ENCODE peak calls at places on chromosomes 16 and 17, in eight cellular contexts. U is A549; C is GM06990; A is OCI-LY7; D is aorta; R is pancreas; Z is CD8-positive, alpha-beta memory T cell; P is skeletal muscle cell. Q is an unnamed sample.

GRCh38 chr17:44610331-44610730 is 45.9 kb upstream of the MEIOC start:
- DNase-seq in D (no peak), Z (no peak), P (no peak), R (no peak), C (no peak), A (no peak), U (no peak), Q (no peak)

GRCh38 chr16:68512183-68512582 is 26.9 kb upstream of the ZFP90 start:
- DNase-seq in U (no peak), C (no peak), A (no peak), Z (no peak), R (no peak), D (no peak), P (no peak), Q (no peak)

GRCh38 chr17:28989028-28989427 is 16.8 kb downstream of the SEZ6 start:
- DNase-seq in U (no peak), R (no peak), A (no peak), Z (no peak), P (no peak), C (no peak), D (no peak), Q (no peak)

GRCh38 chr17:64387545-64388171 is 3.0 kb downstream of the PECAM1 start:
- DNase-seq in Z (no peak), A (no peak), C (no peak), R (no peak), P (no peak), U (no peak), D (no peak), Q (no peak)

GRCh38 chr16:66905633-66906539 is 12.8 kb downstream of the CDH16 start:
- DNase-seq in D (no peak), P (no peak), R (peak; percentile 54), Z (no peak), C (no peak), U (no peak), A (peak; percentile 43), Q (peak; percentile 55)

GRCh38 chr16:9625122-9625521 is 533.7 kb downstream of the HAPSTR1 start:
- DNase-seq in P (no peak), A (no peak), U (no peak), Z (no peak), C (no peak), D (no peak), R (no peak), Q (no peak)

GRCh38 chr17:4053596-4053995 is 89.2 kb downstream of the ZZEF1 start:
- DNase-seq in C (no peak), D (no peak), Z (no peak), A (no peak), P (no peak), U (no peak), R (no peak), Q (no peak)

GRCh38 chr17:11816409-11816808 is 180.9 kb downstream of the ZNF18 start:
- DNase-seq in Z (no peak), C (no peak), R (no peak), U (no peak), P (no peak), A (no peak), D (no peak), Q (no peak)

GRCh38 chr16:89476379-89476778 is 14.0 kb downstream of the ANKRD11 start:
- DNase-seq in P (no peak), R (no peak), C (no peak), A (no peak), U (no peak), Z (no peak), D (no peak), Q (no peak)

GRCh38 chr16:48393843-48394703 is 8.9 kb upstream of the SIAH1 start:
- DNase-seq in Z (no peak), R (no peak), D (no peak), P (peak; percentile 88), C (no peak), U (no peak), A (no peak), Q (no peak)

GRCh38 chr16:83727018-83727417 is 80.8 kb upstream of the HSBP1 start:
- DNase-seq in U (no peak), Z (no peak), A (no peak), R (no peak), P (no peak), D (no peak), C (no peak), Q (no peak)

GRCh38 chr17:15281909-15282308 is 16.8 kb upstream of the PMP22 start:
- DNase-seq in P (no peak), D (no peak), A (no peak), Z (no peak), R (no peak), U (no peak), C (no peak), Q (no peak)

GRCh38 chr16:9345889-9346288 is 254.4 kb downstream of the HAPSTR1 start:
- DNase-seq in Z (no peak), D (no peak), U (no peak), A (no peak), R (no peak), P (no peak), C (no peak), Q (no peak)

GRCh38 chr16:49674255-49674980 is 181.5 kb downstream of the ZNF423 start:
- DNase-seq in P (peak; percentile 16), D (no peak), C (no peak), Z (no peak), A (no peak), U (peak; percentile 12), R (no peak), Q (no peak)

GRCh38 chr16:80710918-80711317 is 93.5 kb downstream of the CDYL2 start:
- DNase-seq in R (no peak), Z (no peak), A (peak; percentile 4), C (peak; percentile 18), P (no peak), U (no peak), D (no peak), Q (peak; percentile 65)

GRCh38 chr17:65104973-65105372 is 32.2 kb upstream of the RGS9 start:
- DNase-seq in P (no peak), D (no peak), Z (no peak), A (no peak), R (no peak), C (no peak), U (no peak), Q (no peak)

GRCh38 chr17:73394523-73395450 is 83.0 kb upstream of the CDC42EP4 start:
- DNase-seq in P (no peak), D (no peak), C (no peak), Z (no peak), A (no peak), R (no peak), U (no peak), Q (no peak)

GRCh38 chr16:13064821-13065220 is 163.4 kb downstream of the SHISA9 start:
- DNase-seq in D (no peak), R (no peak), P (no peak), A (no peak), Z (no peak), C (no peak), U (no peak), Q (no peak)

GRCh38 chr17:41177727-41178271 is at the start of gene KRTAP4-2:
- DNase-seq in A (no peak), P (no peak), C (no peak), D (no peak), U (no peak), Z (no peak), R (no peak), Q (no peak)

GRCh38 chr16:69838417-69838990 is 76.4 kb downstream of the WWP2 start:
- DNase-seq in Z (no peak), D (peak; percentile 61), R (peak; percentile 55), C (no peak), A (no peak), U (no peak), P (no peak), Q (no peak)

GRCh38 chr17:59093702-59094231 is 12.9 kb downstream of the TRIM37 start:
- DNase-seq in Z (no peak), C (no peak), D (peak; percentile 73), P (peak; percentile 86), U (peak; percentile 90), R (no peak), A (no peak), Q (peak; percentile 55)
- H3K4me3 ChIP-seq in Z (no peak overlapping the region), C (no peak overlapping the region), D (no peak overlapping the region), P (peak overlapping the region; percentile 7), U (peak overlapping the region; percentile 9), R (no peak overlapping the region), A (no peak overlapping the region), Q (no peak overlapping the region)

DNA sequence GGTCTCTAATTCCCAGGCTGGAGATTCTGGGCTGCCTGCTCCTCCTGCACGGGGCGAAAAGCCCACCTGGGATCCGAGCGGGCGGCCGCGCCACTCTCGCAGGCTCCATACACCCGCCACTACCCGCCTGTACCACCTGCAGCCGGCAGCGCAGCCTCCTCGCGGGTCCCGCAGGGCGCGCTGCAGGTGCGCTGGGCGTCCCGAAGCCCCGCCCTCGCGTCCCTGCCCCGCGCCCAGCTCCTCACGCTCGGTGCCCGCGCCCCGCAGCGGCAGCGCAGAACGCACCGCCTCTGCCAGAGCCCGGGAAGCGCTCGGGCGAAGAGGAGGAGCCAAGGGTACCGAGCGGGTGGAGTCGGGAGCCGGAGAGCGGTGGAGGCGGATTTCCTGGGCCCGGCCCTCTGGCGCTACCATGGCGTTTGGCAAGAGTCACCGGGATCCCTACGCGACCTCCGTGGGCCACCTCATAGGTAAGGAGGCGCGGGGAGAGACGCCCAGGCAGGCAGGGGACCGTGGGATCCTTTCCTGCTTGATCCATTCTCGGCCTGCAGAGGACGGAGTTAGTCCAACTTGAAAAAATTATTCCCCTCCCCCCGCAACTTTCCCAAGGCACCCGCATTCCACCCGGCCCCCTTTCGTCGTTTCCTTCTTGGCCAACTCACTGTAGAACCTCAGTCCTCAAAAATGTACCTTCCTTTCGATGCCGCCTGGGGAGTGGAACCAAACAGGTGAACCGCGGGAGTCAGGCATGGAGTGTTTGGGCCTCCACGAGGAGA is at the start of gene TOM1L1:
- DNase-seq in D (peak; percentile 79), A (no peak), U (peak; percentile 85), Z (no peak), P (no peak), R (peak; percentile 89), C (peak; percentile 49), Q (peak; percentile 43)
- H3K4me3 ChIP-seq in D (peak within 1 kb of the TSS; percentile 75), A (no peak within 1 kb of the TSS), U (peak within 1 kb of the TSS; percentile 90), Z (no peak within 1 kb of the TSS), P (peak within 1 kb of the TSS; percentile 67), R (peak within 1 kb of the TSS; percentile 56), C (peak within 1 kb of the TSS; percentile 52), Q (peak within 1 kb of the TSS; percentile 43)

DNA sequence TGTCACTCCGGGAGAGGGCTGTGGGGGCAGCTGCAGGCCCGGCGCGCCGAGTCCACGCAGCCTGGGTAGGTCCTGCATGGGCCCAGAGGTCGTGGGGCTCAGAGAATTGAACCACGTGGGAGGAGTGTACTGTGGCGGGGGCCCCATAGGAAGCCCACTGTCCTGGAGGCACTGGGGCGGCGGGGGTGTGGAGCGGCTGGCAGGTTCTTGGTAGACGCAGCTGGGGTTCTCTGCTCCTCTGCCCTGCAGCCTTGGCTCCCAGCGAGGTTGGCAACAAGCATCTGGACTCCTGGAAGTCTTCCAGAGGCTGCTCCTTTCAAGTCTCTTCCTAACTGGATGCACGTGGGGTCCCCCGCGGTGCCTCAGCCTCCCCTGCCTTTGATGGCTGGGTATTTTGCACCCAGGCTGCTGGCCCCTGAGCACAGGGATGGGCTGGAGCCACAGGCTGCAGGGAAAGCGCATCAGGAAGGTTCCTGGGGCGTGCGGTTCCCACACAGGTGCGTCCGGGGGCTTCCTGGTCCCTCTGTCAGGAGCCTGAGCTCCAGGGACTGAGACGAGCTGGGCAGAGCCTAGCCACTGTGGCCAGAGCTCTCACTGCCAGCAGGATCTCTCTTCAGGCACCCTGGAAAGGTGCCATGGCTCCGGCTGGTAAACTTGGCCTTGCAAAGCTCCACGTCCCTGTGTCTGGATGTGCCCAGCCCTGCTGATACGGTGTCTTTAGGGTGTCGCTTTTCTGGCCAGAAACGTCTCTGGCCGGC is 9.3 kb downstream of the KCTD5 start:
- DNase-seq in P (no peak), C (no peak), Z (no peak), D (no peak), R (no peak), U (no peak), A (no peak), Q (no peak)
- H3K4me3 ChIP-seq in P (no peak overlapping the region), C (no peak overlapping the region), Z (no peak overlapping the region), D (no peak overlapping the region), R (no peak overlapping the region), U (no peak overlapping the region), A (no peak overlapping the region), Q (no peak overlapping the region)

GRCh38 chr17:81939218-81939617 is 2.1 kb upstream of the PYCR1 start:
- DNase-seq in A (no peak), C (no peak), P (no peak), Z (no peak), D (no peak), R (no peak), U (no peak), Q (no peak)
- H3K4me3 ChIP-seq in A (no peak overlapping the region), C (no peak overlapping the region), P (no peak overlapping the region), Z (no peak overlapping the region), D (no peak overlapping the region), R (no peak overlapping the region), U (no peak overlapping the region), Q (no peak overlapping the region)

Q was measured in GM12865.